ENCODE peak calls at places on chromosomes 6 and 20, in six cellular contexts. X is GM06990, U is fibroblast of pulmonary artery, G is BJ, K is left ventricle myocardium inferior, S is fibroblast of mammary gland. Z is an unnamed sample.
A peak's percentile ranks its signal among the peaks of the same experiment; 100 is the strongest.

GRCh38 chr20:61668771-61669503 is 396.7 kb downstream of the TAF4 start:
- DNase-seq in S (no peak), U (no peak), G (no peak), X (no peak), K (no peak), Z (no peak)

GRCh38 chr6:139373154-139373927 is 1.1 kb downstream of the CITED2 start:
- DNase-seq in U (peak; percentile 68), X (peak; percentile 84), S (peak; percentile 36), K (peak; percentile 68), G (no peak), Z (no peak)

GRCh38 chr6:67591910-67592309 is 1043.2 kb upstream of the ADGRB3 start:
- DNase-seq in X (no peak), U (no peak), G (no peak), S (no peak), K (no peak), Z (no peak)

GRCh38 chr20:46400828-46401477 is 5.5 kb downstream of the ELMO2 start:
- DNase-seq in S (peak; percentile 61), K (no peak), X (peak; percentile 20), U (peak; percentile 45), G (peak; percentile 50), Z (peak; percentile 21)

GRCh38 chr6:169101981-169102380 is 151.7 kb downstream of the THBS2 start:
- DNase-seq in G (peak; percentile 66), X (no peak), S (peak; percentile 80), U (no peak), K (no peak), Z (no peak)

GRCh38 chr6:117188627-117189201 is 76.6 kb upstream of the VGLL2 start:
- DNase-seq in X (no peak), G (no peak), U (no peak), S (no peak), K (no peak), Z (no peak)

GRCh38 chr6:12134991-12135390 is 122.9 kb downstream of the HIVEP1 start:
- DNase-seq in U (no peak), X (no peak), K (no peak), S (no peak), G (no peak), Z (no peak)

GRCh38 chr6:157223021-157223430 is 100.3 kb downstream of the TMEM242 start:
- DNase-seq in G (no peak), U (no peak), X (no peak), K (no peak), S (no peak), Z (no peak)

GRCh38 chr6:31178143-31179041 is 7.9 kb upstream of the POU5F1 start:
- DNase-seq in G (no peak), U (peak; percentile 37), X (peak; percentile 41), K (no peak), S (no peak), Z (no peak)

GRCh38 chr6:148055410-148055809 is 287.2 kb upstream of the SASH1 start:
- DNase-seq in U (no peak), K (no peak), S (no peak), X (no peak), G (no peak), Z (no peak)

GRCh38 chr6:127566671-127567070 is 10.3 kb upstream of the C6orf58 start:
- DNase-seq in G (no peak), S (no peak), K (no peak), X (no peak), U (no peak), Z (no peak)

GRCh38 chr6:40504274-40504673 is 82.9 kb downstream of the LRFN2 start:
- DNase-seq in G (no peak), U (no peak), X (no peak), S (peak; percentile 5), K (no peak), Z (no peak)

GRCh38 chr6:1390071-1390804 is 862 bp downstream of the FOXF2 start:
- DNase-seq in K (no peak), S (peak; percentile 61), X (no peak), G (no peak), U (peak; percentile 47), Z (peak; percentile 22)

GRCh38 chr20:49540232-49540620 is 27.7 kb downstream of the PTGIS start:
- DNase-seq in S (no peak), X (no peak), K (no peak), U (no peak), G (no peak), Z (no peak)

GRCh38 chr6:52013035-52013434 is 74.4 kb downstream of the PKHD1 start:
- DNase-seq in K (no peak), S (peak; percentile 8), U (no peak), X (no peak), G (no peak), Z (no peak)

GRCh38 chr6:169994734-169995133 is 243.3 kb downstream of the ERMARD start:
- DNase-seq in G (no peak), S (no peak), K (no peak), X (no peak), U (no peak), Z (no peak)

GRCh38 chr6:17808609-17809008 is 101.9 kb upstream of the NUP153 start:
- DNase-seq in X (no peak), S (no peak), U (no peak), K (no peak), G (no peak), Z (no peak)

GRCh38 chr20:23477223-23477622 is 13.7 kb upstream of the CST8 start:
- DNase-seq in G (no peak), S (no peak), K (no peak), X (no peak), U (no peak), Z (no peak)

GRCh38 chr6:90247262-90247661 is 49.4 kb downstream of the BACH2 start:
- DNase-seq in G (no peak), X (no peak), S (no peak), U (no peak), K (no peak), Z (no peak)

GRCh38 chr20:18634501-18634900 is 46.6 kb downstream of the DTD1 start:
- DNase-seq in K (no peak), G (no peak), U (no peak), X (no peak), S (no peak), Z (no peak)

GRCh38 chr20:8131598-8132014 is 460 bp upstream of the PLCB1 start:
- DNase-seq in X (no peak), K (no peak), U (peak; percentile 57), G (no peak), S (no peak), Z (no peak)

GRCh38 chr20:51668515-51668914 is 99.7 kb downstream of the ATP9A start:
- DNase-seq in S (no peak), U (no peak), K (no peak), G (no peak), X (no peak), Z (no peak)

GRCh38 chr20:29878777-29879442 is 1378.6 kb upstream of the DEFB115 start:
- DNase-seq in U (no peak), X (no peak), G (no peak), K (no peak), S (no peak), Z (no peak)

GRCh38 chr20:38723982-38724602 is at the start of gene SLC32A1:
- DNase-seq in X (no peak), S (no peak), K (no peak), U (no peak), G (no peak), Z (no peak)

GRCh38 chr6:138044458-138044857 is 62.8 kb downstream of the PERP start:
- DNase-seq in X (no peak), G (no peak), S (peak; percentile 6), K (no peak), U (no peak), Z (no peak)

DNA sequence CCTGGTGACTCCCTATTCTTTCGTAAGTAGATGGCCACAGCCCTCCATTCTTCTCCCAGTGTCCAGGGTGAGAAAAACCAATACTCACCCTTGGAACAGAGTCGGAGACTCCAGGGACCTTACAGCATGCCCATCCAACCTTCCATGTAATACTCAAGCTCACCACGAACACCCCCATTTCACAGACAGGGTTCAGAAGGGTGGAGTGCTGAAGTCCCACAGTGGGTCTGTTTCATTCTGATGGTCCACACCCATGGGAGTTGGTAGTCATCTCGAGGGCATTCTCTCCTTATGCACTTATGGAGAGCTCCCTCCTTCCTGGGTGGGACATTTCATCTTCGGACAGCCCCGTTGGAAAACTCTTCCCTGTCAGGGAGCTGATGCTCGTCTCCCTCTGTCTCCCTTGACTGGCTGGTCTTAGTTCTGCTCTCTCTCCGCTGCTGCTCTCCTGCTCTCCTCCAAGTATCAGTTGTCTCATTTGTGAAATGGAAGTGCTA is 38.9 kb downstream of the COX4I2 start:
- DNase-seq in S (no peak), G (no peak), K (no peak), U (no peak), X (no peak), Z (no peak)
- H3K4me3 ChIP-seq in S (no peak overlapping the region), G (no peak overlapping the region), K (no peak overlapping the region), U (no peak overlapping the region), X (peak overlapping the region; percentile 76), Z (no peak overlapping the region)

GRCh38 chr6:13733178-13733851 is 21.7 kb upstream of the RANBP9 start:
- DNase-seq in U (peak; percentile 92), S (peak; percentile 94), G (peak; percentile 75), K (peak; percentile 46), X (no peak), Z (peak; percentile 75)
- H3K4me3 ChIP-seq in U (peak overlapping the region; percentile 39), S (peak overlapping the region; percentile 11), G (no peak overlapping the region), K (peak overlapping the region; percentile 46), X (no peak overlapping the region), Z (peak overlapping the region; percentile 3)

GRCh38 chr20:63178445-63178818 is 37.5 kb downstream of the YTHDF1 start:
- DNase-seq in U (no peak), K (no peak), S (no peak), X (no peak), G (no peak), Z (no peak)
- H3K4me3 ChIP-seq in U (no peak overlapping the region), K (peak overlapping the region; percentile 55), S (no peak overlapping the region), X (no peak overlapping the region), G (no peak overlapping the region), Z (no peak overlapping the region)

DNA sequence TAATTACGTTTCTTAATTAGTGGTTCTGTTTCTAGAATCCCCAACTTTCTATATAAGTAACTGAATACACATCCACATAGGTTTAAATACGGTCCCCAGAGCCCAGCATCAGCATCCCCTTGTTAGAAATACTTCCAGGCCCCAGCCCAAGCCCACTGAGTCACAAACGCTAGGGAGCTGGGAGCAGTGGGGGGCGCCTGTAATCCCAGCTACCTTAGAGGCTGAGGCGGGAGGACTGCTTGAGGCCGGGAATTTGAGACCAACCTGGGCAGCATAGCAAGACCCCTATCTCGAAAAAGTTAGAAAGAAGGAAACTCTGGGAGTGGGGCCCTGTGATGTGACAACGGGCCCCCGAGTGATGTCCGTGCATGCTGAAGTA is 1.3 kb upstream of the PPP1R3G start:
- DNase-seq in G (no peak), S (no peak), X (no peak), U (no peak), K (no peak), Z (no peak)
- H3K4me3 ChIP-seq in G (no peak overlapping the region), S (no peak overlapping the region), X (no peak overlapping the region), U (no peak overlapping the region), K (peak overlapping the region; percentile 75), Z (no peak overlapping the region)

DNA sequence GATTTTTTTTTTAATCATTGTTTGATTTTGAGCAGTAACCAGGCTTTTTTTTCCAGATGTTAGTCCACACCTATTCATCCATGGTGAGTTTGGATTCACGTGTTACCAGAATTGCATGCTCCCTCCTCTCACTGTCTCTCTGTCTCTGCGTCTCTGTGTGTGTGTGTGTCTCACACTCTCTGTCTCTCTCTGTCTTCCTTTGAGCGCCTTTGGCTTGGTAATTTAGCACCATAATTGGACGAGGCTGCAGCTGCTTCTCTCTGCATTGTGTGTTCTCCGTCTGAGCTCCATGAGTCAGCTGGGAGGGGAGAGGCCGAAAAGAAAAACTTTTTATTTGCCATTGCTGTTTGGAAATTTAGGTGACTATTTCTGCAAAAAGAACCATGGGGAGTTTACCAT is 3.4 kb downstream of the TFAP2B start:
- DNase-seq in X (no peak), K (no peak), U (no peak), G (no peak), S (no peak), Z (no peak)
- H3K4me3 ChIP-seq in X (no peak overlapping the region), K (no peak overlapping the region), U (no peak overlapping the region), G (no peak overlapping the region), S (no peak overlapping the region), Z (no peak overlapping the region)